ENCODE peak calls at places on chromosomes 6 and 20, in five cellular contexts. T, C, F, E and B are unnamed samples.

GRCh38 chr6:110629153-110629552 is 152.7 kb upstream of the SLC22A16 start:
- DNase-seq in T (no peak), C (no peak), F (no peak), E (no peak), B (no peak)

GRCh38 chr6:36430351-36430750 is 12.3 kb downstream of the PXT1 start:
- DNase-seq in T (no peak), C (no peak), F (no peak), E (peak), B (no peak)

GRCh38 chr6:157821342-157822033 is 1.6 kb upstream of the SNX9 start:
- DNase-seq in T (no peak), C (no peak), F (no peak), E (peak), B (no peak)

GRCh38 chr6:100472674-100473073 is 8.0 kb upstream of the SIM1 start:
- DNase-seq in T (no peak), C (peak), F (peak), E (peak), B (no peak)

GRCh38 chr20:38435555-38435939 is 419 bp upstream of the SNHG17 start:
- DNase-seq in T (no peak), C (no peak), F (peak), E (peak), B (no peak)

GRCh38 chr6:80182291-80182690 is 75.8 kb downstream of the BCKDHB start:
- DNase-seq in T (no peak), C (no peak), F (peak), E (peak), B (no peak)

GRCh38 chr6:166307082-166307980 is 861 bp downstream of the PRR18 start:
- DNase-seq in T (no peak), C (peak), F (no peak), E (no peak), B (no peak)

GRCh38 chr6:133748628-133749027 is 140.3 kb upstream of the TCF21 start:
- DNase-seq in T (no peak), C (no peak), F (no peak), E (no peak), B (no peak)

GRCh38 chr6:154615483-154616025 is 105.1 kb upstream of the CNKSR3 start:
- DNase-seq in T (peak), C (no peak), F (peak), E (peak), B (peak)

GRCh38 chr20:3606021-3606420 is 57.2 kb downstream of the GFRA4 start:
- DNase-seq in T (no peak), C (no peak), F (no peak), E (peak), B (peak)

GRCh38 chr6:45398075-45398817 is 20.5 kb upstream of the SUPT3H start:
- DNase-seq in T (no peak), C (no peak), F (peak), E (no peak), B (no peak)

GRCh38 chr6:63426844-63427243 is 107.1 kb upstream of the LGSN start:
- DNase-seq in T (no peak), C (no peak), F (no peak), E (no peak), B (no peak)

GRCh38 chr6:131510094-131510493 is 62.9 kb upstream of the ARG1 start:
- DNase-seq in T (no peak), C (no peak), F (no peak), E (no peak), B (no peak)

GRCh38 chr20:49713779-49714712 is at the start of gene B4GALT5:
- DNase-seq in T (peak), C (peak), F (peak), E (peak), B (peak)